ENCODE peak calls at places on chromosomes 16 and 17, in six cellular contexts. H, S, C, W, U and I are unnamed samples.

GRCh38 chr16:72961115-72961832 is 86.7 kb downstream of the ZFHX3 start:
- DNase-seq in C (no peak), S (no peak), U (peak), W (no peak), H (peak), I (no peak)

GRCh38 chr17:8532021-8532420 is 96.3 kb downstream of the NDEL1 start:
- DNase-seq in U (peak), C (no peak), S (no peak), H (no peak), W (no peak), I (no peak)

GRCh38 chr16:83215417-83216001 is 588.7 kb downstream of the CDH13 start:
- DNase-seq in H (peak), W (peak), U (peak), S (peak), C (peak), I (peak)

GRCh38 chr17:66712453-66712852 is 122.5 kb upstream of the CACNG5 start:
- DNase-seq in C (no peak), S (no peak), W (no peak), H (no peak), U (no peak), I (no peak)

GRCh38 chr17:44204453-44204882 is 4.8 kb upstream of the ATXN7L3 start:
- DNase-seq in U (peak), H (no peak), S (no peak), W (no peak), C (no peak), I (no peak)

GRCh38 chr17:17847102-17847501 is 10.3 kb upstream of the SREBF1 start:
- DNase-seq in S (no peak), U (no peak), H (no peak), C (no peak), W (no peak), I (no peak)

GRCh38 chr16:14196539-14196938 is 125.4 kb downstream of the MRTFB start:
- DNase-seq in U (no peak), W (no peak), H (peak), C (no peak), S (peak), I (peak)

GRCh38 chr16:2799852-2800226 is 1.6 kb downstream of the PRSS41 start:
- DNase-seq in S (no peak), W (no peak), H (no peak), U (peak), C (no peak), I (no peak)

GRCh38 chr17:80832888-80833583 is 158.6 kb upstream of the CHMP6 start:
- DNase-seq in U (peak), H (peak), W (peak), S (peak), C (peak), I (peak)

GRCh38 chr16:84225571-84225970 is 14.2 kb downstream of the KCNG4 start:
- DNase-seq in S (no peak), U (no peak), H (no peak), W (no peak), C (no peak), I (no peak)

GRCh38 chr16:84361546-84361945 is 6.8 kb upstream of the ATP2C2 start:
- DNase-seq in U (peak), C (no peak), S (no peak), H (no peak), W (no peak), I (no peak)

GRCh38 chr17:29840884-29841283 is 89.1 kb downstream of the SSH2 start:
- DNase-seq in C (no peak), U (peak), S (no peak), W (no peak), H (no peak), I (no peak)

GRCh38 chr17:38621538-38621937 is 15.8 kb upstream of the SRCIN1 start:
- DNase-seq in C (no peak), H (no peak), W (no peak), S (no peak), U (no peak), I (no peak)

GRCh38 chr17:61040666-61041065 is 359.0 kb upstream of the TBX2 start:
- DNase-seq in W (no peak), S (no peak), U (no peak), C (no peak), H (peak), I (no peak)

GRCh38 chr16:65117701-65118448 is 4.0 kb downstream of the CDH11 start:
- DNase-seq in U (peak), W (peak), H (peak), S (peak), C (peak), I (peak)

GRCh38 chr16:85149776-85150175 is 37.5 kb upstream of the CIBAR2 start:
- DNase-seq in U (no peak), S (no peak), W (no peak), H (no peak), C (no peak), I (no peak)

GRCh38 chr16:68079616-68080344 is 5.4 kb upstream of the NFATC3 start:
- DNase-seq in W (no peak), H (no peak), S (peak), C (no peak), U (no peak), I (no peak)

GRCh38 chr16:64412578-64413280 is 709.1 kb downstream of the CDH11 start:
- DNase-seq in U (peak), C (no peak), W (no peak), H (no peak), S (no peak), I (no peak)

GRCh38 chr16:2969545-2970521 is 685 bp downstream of the PAQR4 start:
- DNase-seq in S (peak), U (peak), C (peak), W (no peak), H (peak), I (peak)

GRCh38 chr16:55012362-55012761 is 81.7 kb downstream of the IRX5 start:
- DNase-seq in S (no peak), C (no peak), W (no peak), U (no peak), H (no peak), I (no peak)

GRCh38 chr16:2532494-2533141 is 1.4 kb upstream of the CEMP1 start:
- DNase-seq in C (peak), U (peak), S (peak), W (peak), H (peak), I (peak)

GRCh38 chr16:48963306-48963705 is 318.3 kb downstream of the CBLN1 start:
- DNase-seq in S (no peak), W (peak), U (peak), C (no peak), H (no peak), I (no peak)

GRCh38 chr16:17416461-17417221 is 54.1 kb downstream of the XYLT1 start:
- DNase-seq in U (no peak), H (peak), C (peak), W (no peak), S (peak), I (peak)

GRCh38 chr17:32927201-32927723 is 691 bp upstream of the TMEM98 start:
- DNase-seq in U (no peak), H (no peak), C (no peak), S (no peak), W (no peak), I (no peak)

GRCh38 chr16:30946671-30947532 is 2.0 kb upstream of the ORAI3 start:
- DNase-seq in S (no peak), H (no peak), U (no peak), C (no peak), W (no peak), I (no peak)

GRCh38 chr17:3528604-3529511 is 28.8 kb downstream of the TRPV3 start:
- DNase-seq in S (no peak), H (no peak), W (no peak), C (no peak), U (no peak), I (no peak)
- TF ChIP-seq EZH2phosphoT487 in S (no peak), H (no peak), W (no peak), C (no peak), U (no peak), I (no peak)

DNA sequence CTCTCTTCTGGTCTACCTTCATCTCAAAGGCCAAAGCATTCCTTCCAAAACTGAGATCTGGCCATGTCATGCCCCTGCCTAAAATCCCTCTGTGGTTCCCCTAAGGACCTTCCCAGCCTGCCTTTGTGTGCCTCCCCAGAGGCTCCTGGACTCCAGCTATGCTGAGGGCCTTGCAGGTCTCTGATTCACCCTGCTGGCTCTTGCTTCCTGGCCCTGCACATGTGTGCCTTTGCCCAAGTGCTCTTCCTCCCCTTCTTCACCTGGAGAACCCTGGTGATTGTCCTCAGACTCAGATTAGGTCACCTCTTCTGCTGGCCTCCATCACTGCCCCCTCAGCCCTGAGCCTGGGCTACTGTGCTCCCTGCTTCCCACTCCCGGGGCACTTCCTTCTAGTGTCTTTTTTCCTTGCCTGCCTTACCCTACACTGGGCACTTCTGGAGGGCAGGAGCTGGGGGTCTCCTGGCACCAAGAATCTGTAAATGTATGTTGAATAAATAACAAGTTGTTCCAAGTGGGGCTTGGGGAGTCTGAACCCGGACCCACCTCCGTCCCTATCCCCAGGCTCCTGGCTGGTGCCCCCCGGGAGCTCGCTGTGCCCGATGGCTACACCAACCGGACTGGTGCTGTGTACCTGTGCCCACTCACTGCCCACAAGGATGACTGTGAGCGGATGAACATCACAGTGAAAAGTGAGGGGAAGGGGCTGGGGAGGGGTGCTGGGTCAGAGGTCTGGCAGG is 7.8 kb downstream of the ITGA3 start:
- DNase-seq in C (no peak), S (no peak), W (no peak), U (peak), H (no peak), I (no peak)
- TF ChIP-seq EZH2phosphoT487 in C (no peak), S (no peak), W (no peak), U (no peak), H (no peak), I (no peak)

GRCh38 chr16:27899736-27900135 is 163.8 kb downstream of the GSG1L start:
- DNase-seq in U (no peak), H (no peak), W (no peak), S (no peak), C (no peak), I (no peak)

GRCh38 chr16:27892879-27893278 is 170.6 kb downstream of the GSG1L start:
- DNase-seq in S (no peak), H (no peak), C (peak), U (no peak), W (peak), I (no peak)

GRCh38 chr16:27890866-27891265 is 172.6 kb downstream of the GSG1L start:
- DNase-seq in H (no peak), U (no peak), C (peak), S (no peak), W (no peak), I (no peak)

GRCh38 chr16:27890006-27890405 is 173.5 kb downstream of the GSG1L start:
- DNase-seq in C (no peak), S (no peak), W (no peak), U (no peak), H (no peak), I (no peak)

GRCh38 chr16:27894441-27894840 is 169.1 kb downstream of the GSG1L start:
- DNase-seq in S (no peak), H (no peak), C (no peak), W (no peak), U (no peak), I (no peak)
- TF ChIP-seq EZH2phosphoT487 in S (no peak), H (no peak), C (no peak), W (no peak), U (no peak), I (no peak)

GRCh38 chr16:12434567-12434966 is 369.1 kb downstream of the CPPED1 start:
- DNase-seq in C (no peak), W (no peak), U (no peak), S (no peak), H (no peak), I (no peak)

GRCh38 chr16:12437761-12438440 is 365.8 kb downstream of the CPPED1 start:
- DNase-seq in U (no peak), H (no peak), W (no peak), C (no peak), S (no peak), I (no peak)

GRCh38 chr16:12433691-12434390 is 369.8 kb downstream of the CPPED1 start:
- DNase-seq in S (peak), U (no peak), W (no peak), C (no peak), H (no peak), I (no peak)

GRCh38 chr16:12435730-12436129 is 368.0 kb downstream of the CPPED1 start:
- DNase-seq in W (no peak), U (no peak), H (no peak), S (no peak), C (peak), I (no peak)

DNA sequence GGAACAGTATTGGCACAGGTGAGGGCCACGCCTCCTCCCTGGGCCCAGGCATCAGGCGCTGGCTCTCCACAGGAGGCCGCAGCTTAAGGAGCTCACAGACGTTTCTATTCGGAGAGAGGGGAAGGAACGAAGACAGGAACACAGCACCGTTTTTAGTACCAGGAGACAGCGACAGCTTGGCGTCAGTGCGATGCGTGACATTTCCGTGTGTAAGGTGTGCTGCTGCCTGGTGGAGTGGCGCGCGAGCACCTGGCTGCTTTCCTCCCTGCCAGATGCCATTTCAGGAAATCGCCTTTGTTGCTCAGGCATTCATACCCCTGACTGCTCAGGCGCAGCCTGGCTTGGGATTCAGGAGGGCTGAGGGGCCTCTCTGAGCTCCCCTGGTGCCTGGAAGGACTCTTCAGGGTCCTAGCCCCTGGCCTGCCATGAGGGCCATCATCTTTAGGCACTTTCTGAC is 367.5 kb downstream of the CPPED1 start:
- DNase-seq in H (no peak), C (peak), S (no peak), W (no peak), U (no peak), I (no peak)
- TF ChIP-seq EZH2phosphoT487 in H (no peak), C (no peak), S (no peak), W (no peak), U (no peak), I (no peak)

GRCh38 chr17:64277831-64278562 is 14.9 kb upstream of the TEX2 start:
- DNase-seq in S (no peak), U (no peak), W (no peak), H (no peak), C (no peak), I (no peak)

GRCh38 chr17:64282753-64283080 is 19.7 kb upstream of the TEX2 start:
- DNase-seq in U (peak), W (no peak), H (no peak), S (no peak), C (no peak), I (no peak)

GRCh38 chr17:64278614-64279013 is 15.6 kb upstream of the TEX2 start:
- DNase-seq in C (no peak), U (peak), H (no peak), S (peak), W (peak), I (no peak)

GRCh38 chr17:64276961-64277505 is 14.0 kb upstream of the TEX2 start:
- DNase-seq in U (no peak), C (no peak), H (no peak), S (no peak), W (no peak), I (no peak)

DNA sequence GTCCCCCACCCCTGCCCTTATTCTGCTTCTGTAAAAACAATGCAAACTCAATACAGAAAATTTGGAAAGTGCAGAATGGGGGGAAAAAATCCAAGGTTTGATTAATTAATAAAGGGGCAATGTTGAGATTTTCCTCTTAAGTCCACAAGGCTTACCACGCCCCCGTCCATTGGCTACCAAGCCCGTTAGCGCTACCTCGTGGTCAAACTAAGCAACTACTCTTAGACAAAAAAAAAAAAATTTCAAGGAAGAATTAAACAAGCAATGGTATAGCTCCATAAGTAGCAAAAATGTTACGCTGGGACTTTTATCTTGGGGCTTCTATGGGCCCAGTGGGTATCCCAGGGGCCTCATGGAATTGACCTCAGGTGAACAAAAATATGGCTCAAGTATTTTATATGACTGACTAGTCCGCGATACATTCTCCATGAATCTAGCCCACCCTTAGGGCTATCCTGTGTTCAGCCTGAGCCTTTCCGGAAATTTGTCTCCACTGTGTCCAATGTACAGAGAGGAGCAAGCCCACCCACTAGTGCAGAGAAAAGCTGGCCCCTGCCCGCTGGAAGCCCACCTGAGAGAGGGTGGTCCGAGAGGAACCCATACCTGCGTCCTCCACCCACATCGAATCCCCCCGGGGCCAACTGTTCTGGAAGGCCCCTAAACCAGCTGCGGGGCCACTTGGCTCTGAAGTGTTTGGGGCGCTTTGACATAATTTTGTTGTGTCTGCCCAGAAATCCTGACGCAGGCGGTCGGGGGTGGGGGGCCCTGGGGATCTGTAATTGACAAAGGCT is 19.1 kb upstream of the TEX2 start:
- DNase-seq in H (peak), W (peak), S (peak), U (peak), C (peak), I (peak)
- TF ChIP-seq EZH2phosphoT487 in H (no peak), W (no peak), S (no peak), U (no peak), C (no peak), I (no peak)

DNA sequence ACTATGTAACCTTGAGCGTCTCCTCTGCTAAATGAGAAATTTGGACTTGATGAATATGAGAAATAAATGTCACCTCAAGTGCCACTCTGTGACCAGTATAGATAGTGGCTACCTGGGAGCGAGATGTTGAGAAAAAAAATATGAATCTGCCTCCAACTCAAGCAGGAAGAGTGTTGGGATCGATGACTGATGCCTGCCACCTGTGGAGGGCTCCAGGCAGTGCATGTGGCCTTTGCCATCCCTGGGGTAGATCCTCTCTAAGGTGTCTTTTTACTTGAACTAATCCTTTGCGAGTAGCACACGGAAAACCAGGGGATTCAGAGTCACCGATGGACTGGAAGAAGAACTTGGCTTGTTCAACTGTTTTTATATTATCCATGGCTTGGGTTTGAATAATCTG is 9.4 kb downstream of the CCDC182 start:
- DNase-seq in S (peak), C (peak), U (peak), H (peak), W (peak), I (peak)
- TF ChIP-seq EZH2phosphoT487 in S (no peak), C (no peak), U (no peak), H (no peak), W (no peak), I (no peak)

DNA sequence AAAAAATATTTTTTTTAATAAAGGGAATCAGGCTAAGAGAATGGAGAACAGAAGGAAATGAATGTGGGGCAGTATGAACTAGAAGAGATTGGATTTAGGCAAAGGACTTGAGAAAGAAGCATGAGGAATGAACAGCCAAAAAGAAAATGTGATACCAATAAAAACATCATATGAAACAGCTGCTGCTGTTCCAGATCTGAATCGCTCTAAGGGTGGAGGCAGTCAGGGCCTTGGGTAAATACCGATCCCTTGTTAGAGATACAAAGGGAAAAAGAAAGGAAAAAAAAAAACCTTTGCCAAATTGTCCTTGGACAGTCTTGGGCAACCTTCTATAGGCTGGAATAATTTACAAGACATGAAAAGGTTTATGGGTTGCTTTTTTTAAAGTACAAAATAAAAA is 43.5 kb upstream of the PSMD7 start:
- DNase-seq in C (no peak), W (no peak), H (no peak), U (no peak), S (no peak), I (no peak)
- TF ChIP-seq EZH2phosphoT487 in C (no peak), W (no peak), H (no peak), U (no peak), S (no peak), I (no peak)

GRCh38 chr17:19978206-19978802 is 676 bp upstream of the AKAP10 start:
- DNase-seq in S (no peak), C (peak), W (no peak), U (no peak), H (no peak), I (peak)
- TF ChIP-seq EZH2phosphoT487 in S (no peak), C (no peak), W (no peak), U (no peak), H (no peak), I (no peak)

DNA sequence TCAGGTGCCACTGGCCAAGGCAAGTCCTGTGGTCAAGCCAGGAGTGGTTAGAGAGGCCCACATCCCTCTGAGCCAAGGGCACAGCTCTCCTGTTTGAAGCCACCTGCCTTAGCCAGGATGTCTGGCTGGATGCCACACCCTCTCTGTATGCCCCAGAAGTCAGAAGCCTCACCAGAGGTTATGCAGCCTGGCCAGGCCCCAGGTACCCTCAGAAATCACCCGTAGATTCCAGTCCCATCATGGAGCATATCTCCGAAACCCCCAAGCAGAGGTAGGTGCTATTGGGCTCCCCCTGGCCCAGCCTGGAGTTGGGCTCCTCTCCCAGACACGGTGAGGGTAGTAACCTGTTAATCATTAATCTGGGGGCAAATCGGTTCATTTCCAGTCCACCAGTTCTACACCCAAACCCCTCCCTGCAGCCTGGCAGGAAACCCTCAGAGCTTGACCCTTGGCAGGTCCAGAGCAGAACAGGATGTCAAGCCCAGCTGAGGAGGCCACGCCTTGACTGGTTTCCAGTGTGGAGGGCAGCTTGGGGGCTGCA is 60.6 kb upstream of the TMEM97 start:
- DNase-seq in U (no peak), H (no peak), W (no peak), S (no peak), C (no peak), I (no peak)
- TF ChIP-seq EZH2phosphoT487 in U (no peak), H (no peak), W (no peak), S (no peak), C (no peak), I (no peak)